ENCODE peak calls at places on chromosomes 1 and 21, in five cellular contexts. O is IMR-90, P is GM12878, C is NCI-H1092 treated with DMSO at 0.1 percent for 48 hours, S is non-pigmented ciliary epithelial cell. F is an unnamed sample.

GRCh38 chr1:170663011-170663410 is 920 bp upstream of the PRRX1 start:
- DNase-seq in S (no peak), O (peak), C (no peak), P (no peak), F (no peak)

GRCh38 chr1:10632691-10633090 is 157.9 kb downstream of the PEX14 start:
- DNase-seq in C (no peak), P (no peak), S (no peak), O (no peak), F (no peak)

GRCh38 chr1:188363943-188364342 is 1535.2 kb downstream of the PLA2G4A start:
- DNase-seq in C (no peak), P (no peak), O (no peak), S (no peak), F (no peak)

GRCh38 chr1:1842360-1843146 is 48.3 kb downstream of the GNB1 start:
- DNase-seq in O (no peak), S (no peak), C (peak), P (no peak), F (no peak)

GRCh38 chr1:228016653-228017355 is 10.0 kb downstream of the WNT3A start:
- DNase-seq in O (no peak), P (no peak), C (no peak), S (no peak), F (no peak)

GRCh38 chr1:191804311-191804710 is 354.0 kb upstream of the RGS18 start:
- DNase-seq in O (no peak), C (no peak), P (no peak), S (no peak), F (no peak)

GRCh38 chr1:243796016-243796415 is 54.0 kb downstream of the AKT3 start:
- DNase-seq in P (no peak), O (no peak), C (no peak), S (no peak), F (no peak)

GRCh38 chr1:152495066-152495675 is 15.4 kb upstream of the LCE5A start:
- DNase-seq in O (no peak), C (no peak), S (no peak), P (no peak), F (no peak)

GRCh38 chr1:203860396-203860951 is 925 bp upstream of the SNRPE start:
- DNase-seq in O (peak), P (no peak), C (peak), S (no peak), F (peak)

GRCh38 chr1:23964790-23965740 is 5.4 kb downstream of the PNRC2 start:
- DNase-seq in P (no peak), O (peak), C (peak), S (no peak), F (no peak)

GRCh38 chr1:157819886-157820285 is at the start of gene FCRL1:
- DNase-seq in C (no peak), S (no peak), P (no peak), O (no peak), F (no peak)

GRCh38 chr21:39141502-39141901 is 41.7 kb downstream of the PSMG1 start:
- DNase-seq in O (peak), C (peak), P (no peak), S (no peak), F (no peak)

GRCh38 chr21:37338671-37339526 is 27.7 kb upstream of the DYRK1A start:
- DNase-seq in S (peak), O (peak), P (no peak), C (no peak), F (peak)

GRCh38 chr1:240608707-240609106 is 3.2 kb downstream of the GREM2 start:
- DNase-seq in C (peak), P (no peak), O (no peak), S (no peak), F (no peak)

GRCh38 chr1:77585610-77586314 is 96.7 kb downstream of the ZZZ3 start:
- DNase-seq in S (no peak), C (no peak), O (no peak), P (no peak), F (no peak)

GRCh38 chr1:184457500-184457899 is 70.7 kb downstream of the C1orf21 start:
- DNase-seq in S (no peak), C (no peak), P (no peak), O (peak), F (no peak)

GRCh38 chr1:219812491-219813221 is 115.7 kb downstream of the SLC30A10 start:
- DNase-seq in O (peak), P (no peak), C (peak), S (peak), F (peak)

GRCh38 chr21:33974513-33975468 is 59.2 kb upstream of the ATP5PO start:
- DNase-seq in O (no peak), S (no peak), P (no peak), C (no peak), F (no peak)

GRCh38 chr1:84435159-84435558 is 36.9 kb downstream of the DNASE2B start:
- DNase-seq in S (no peak), P (peak), O (no peak), C (no peak), F (no peak)

GRCh38 chr1:101360506-101360905 is 123.7 kb downstream of the S1PR1 start:
- DNase-seq in O (peak), S (no peak), C (no peak), P (no peak), F (no peak)

GRCh38 chr1:36542962-36543515 is 60.3 kb upstream of the CSF3R start:
- DNase-seq in S (no peak), C (peak), O (no peak), P (no peak), F (no peak)

GRCh38 chr1:89844236-89844807 is 23.5 kb downstream of the LRRC8D start:
- DNase-seq in S (no peak), P (no peak), O (peak), C (no peak), F (no peak)

GRCh38 chr1:230142608-230143209 is 75.7 kb downstream of the GALNT2 start:
- DNase-seq in P (no peak), S (no peak), O (no peak), C (no peak), F (no peak)

GRCh38 chr1:71660417-71660816 is 579.6 kb upstream of the ZRANB2 start:
- DNase-seq in S (no peak), C (no peak), O (peak), P (no peak), F (no peak)

GRCh38 chr1:119286587-119287181 is 81.9 kb upstream of the HAO2 start:
- DNase-seq in P (no peak), O (peak), S (no peak), C (peak), F (no peak)